ENCODE peak calls at places on chromosome 2, in five cellular contexts. One of them, this sample, is unnamed.
A peak's percentile ranks its signal among the peaks of the same experiment; 100 is the strongest.

GRCh38 chr2:135532581-135532980 is 1.3 kb downstream of the R3HDM1 start:
- DNase-seq in B cell: no peak
- DNase-seq in AG10803: peak; percentile 5
- DNase-seq in AG09319: no peak
- DNase-seq in Calu3: no peak
- DNase-seq in this sample: no peak

GRCh38 chr2:180692322-180692721 is 288.1 kb upstream of the UBE2E3 start:
- DNase-seq in AG10803: no peak
- DNase-seq in B cell: no peak
- DNase-seq in AG09319: no peak
- DNase-seq in Calu3: no peak
- DNase-seq in this sample: no peak

GRCh38 chr2:105443610-105444598 is 45.1 kb upstream of the FHL2 start:
- DNase-seq in Calu3: no peak
- DNase-seq in B cell: no peak
- DNase-seq in AG10803: no peak
- DNase-seq in AG09319: no peak
- DNase-seq in this sample: no peak

GRCh38 chr2:142871396-142871795 is 6.1 kb upstream of the KYNU start:
- DNase-seq in AG10803: no peak
- DNase-seq in B cell: no peak
- DNase-seq in AG09319: no peak
- DNase-seq in Calu3: no peak
- DNase-seq in this sample: no peak

GRCh38 chr2:231332872-231333500 is 62.5 kb upstream of the B3GNT7 start:
- DNase-seq in B cell: no peak
- DNase-seq in AG10803: no peak
- DNase-seq in Calu3: no peak
- DNase-seq in AG09319: no peak
- DNase-seq in this sample: no peak

GRCh38 chr2:235669269-235669831 is 175.5 kb downstream of the AGAP1 start:
- DNase-seq in B cell: no peak
- DNase-seq in Calu3: peak; percentile 91
- DNase-seq in AG10803: peak; percentile 74
- DNase-seq in AG09319: no peak
- DNase-seq in this sample: peak; percentile 37

GRCh38 chr2:167581961-167582574 is 665.3 kb downstream of the STK39 start:
- DNase-seq in B cell: no peak
- DNase-seq in AG09319: no peak
- DNase-seq in AG10803: no peak
- DNase-seq in Calu3: no peak
- DNase-seq in this sample: no peak

GRCh38 chr2:217714268-217714643 is 288.5 kb downstream of the TNS1 start:
- DNase-seq in B cell: no peak
- DNase-seq in AG09319: no peak
- DNase-seq in AG10803: peak; percentile 35
- DNase-seq in Calu3: peak; percentile 77
- DNase-seq in this sample: no peak

GRCh38 chr2:72276356-72276755 is 128.7 kb upstream of the CYP26B1 start:
- DNase-seq in B cell: no peak
- DNase-seq in Calu3: no peak
- DNase-seq in AG10803: peak; percentile 33
- DNase-seq in AG09319: no peak
- DNase-seq in this sample: no peak

GRCh38 chr2:11342561-11343343 is 1.7 kb downstream of the ROCK2 start:
- DNase-seq in AG09319: no peak
- DNase-seq in Calu3: peak; percentile 43
- DNase-seq in AG10803: peak; percentile 68
- DNase-seq in B cell: no peak
- DNase-seq in this sample: no peak

GRCh38 chr2:129734343-129735034 is 245.0 kb upstream of the RAB6C start:
- DNase-seq in Calu3: no peak
- DNase-seq in AG10803: no peak
- DNase-seq in B cell: no peak
- DNase-seq in AG09319: no peak
- DNase-seq in this sample: no peak

GRCh38 chr2:70070557-70071268 is 16.6 kb upstream of the PCBP1 start:
- DNase-seq in AG09319: peak; percentile 74
- DNase-seq in B cell: peak; percentile 77
- DNase-seq in AG10803: peak; percentile 88
- DNase-seq in Calu3: peak; percentile 64
- DNase-seq in this sample: peak; percentile 74

GRCh38 chr2:45788401-45788800 is 136.9 kb downstream of the PRKCE start:
- DNase-seq in AG10803: no peak
- DNase-seq in B cell: no peak
- DNase-seq in Calu3: no peak
- DNase-seq in AG09319: no peak
- DNase-seq in this sample: no peak

GRCh38 chr2:241659150-241659739 is 21.8 kb downstream of the ATG4B start:
- DNase-seq in B cell: peak; percentile 46
- DNase-seq in AG10803: peak; percentile 76
- DNase-seq in Calu3: peak; percentile 36
- DNase-seq in AG09319: peak; percentile 40
- DNase-seq in this sample: peak; percentile 58

GRCh38 chr2:170974304-170974993 is 45.4 kb downstream of the GORASP2 start:
- DNase-seq in AG10803: peak; percentile 55
- DNase-seq in AG09319: no peak
- DNase-seq in Calu3: peak; percentile 41
- DNase-seq in B cell: no peak
- DNase-seq in this sample: no peak

GRCh38 chr2:96647681-96648080 is 5.1 kb downstream of the FER1L5 start:
- DNase-seq in AG10803: peak; percentile 17
- DNase-seq in AG09319: no peak
- DNase-seq in Calu3: no peak
- DNase-seq in B cell: no peak
- DNase-seq in this sample: no peak

GRCh38 chr2:223860809-223861738 is 23.7 kb upstream of the AP1S3 start:
- DNase-seq in Calu3: peak; percentile 90
- DNase-seq in AG09319: no peak
- DNase-seq in AG10803: peak; percentile 81
- DNase-seq in B cell: no peak
- DNase-seq in this sample: no peak

GRCh38 chr2:205864511-205864910 is 182.2 kb downstream of the NRP2 start:
- DNase-seq in B cell: no peak
- DNase-seq in Calu3: no peak
- DNase-seq in AG10803: peak; percentile 31
- DNase-seq in AG09319: no peak
- DNase-seq in this sample: no peak

GRCh38 chr2:24334245-24334633 is 26.1 kb downstream of the ITSN2 start:
- DNase-seq in Calu3: no peak
- DNase-seq in B cell: no peak
- DNase-seq in AG09319: peak; percentile 67
- DNase-seq in AG10803: peak; percentile 73
- DNase-seq in this sample: no peak

GRCh38 chr2:16680294-16680693 is 14.7 kb upstream of the CYRIA start:
- DNase-seq in AG09319: no peak
- DNase-seq in AG10803: no peak
- DNase-seq in Calu3: no peak
- DNase-seq in B cell: no peak
- DNase-seq in this sample: no peak

GRCh38 chr2:54680397-54681032 is 42.9 kb upstream of the EML6 start:
- DNase-seq in AG10803: peak; percentile 50
- DNase-seq in AG09319: no peak
- DNase-seq in Calu3: no peak
- DNase-seq in B cell: no peak
- DNase-seq in this sample: peak; percentile 67

GRCh38 chr2:96102596-96103387 is 13.6 kb downstream of the ADRA2B start:
- DNase-seq in B cell: no peak
- DNase-seq in AG10803: no peak
- DNase-seq in Calu3: no peak
- DNase-seq in AG09319: no peak
- DNase-seq in this sample: no peak

GRCh38 chr2:236705295-236706114 is 135.9 kb downstream of the ACKR3 start:
- DNase-seq in Calu3: no peak
- DNase-seq in AG10803: peak; percentile 25
- DNase-seq in B cell: no peak
- DNase-seq in AG09319: no peak
- DNase-seq in this sample: no peak

GRCh38 chr2:45952591-45952990 is 301.1 kb downstream of the PRKCE start:
- DNase-seq in AG10803: no peak
- DNase-seq in Calu3: no peak
- DNase-seq in B cell: no peak
- DNase-seq in AG09319: no peak
- DNase-seq in this sample: no peak

GRCh38 chr2:215403441-215404356 is 32.2 kb downstream of the FN1 start:
- DNase-seq in Calu3: no peak
- DNase-seq in B cell: no peak
- DNase-seq in AG09319: no peak
- DNase-seq in AG10803: no peak
- DNase-seq in this sample: no peak

GRCh38 chr2:8527031-8527430 is 154.8 kb upstream of the ID2 start:
- DNase-seq in AG09319: no peak
- DNase-seq in Calu3: no peak
- DNase-seq in B cell: no peak
- DNase-seq in AG10803: no peak
- DNase-seq in this sample: no peak

GRCh38 chr2:167733750-167734149 is 513.6 kb downstream of the STK39 start:
- DNase-seq in Calu3: no peak
- DNase-seq in AG10803: no peak
- DNase-seq in B cell: no peak
- DNase-seq in AG09319: no peak
- DNase-seq in this sample: no peak

GRCh38 chr2:134108124-134108523 is 145.7 kb upstream of the MGAT5 start:
- DNase-seq in AG09319: no peak
- DNase-seq in AG10803: no peak
- DNase-seq in Calu3: no peak
- DNase-seq in B cell: no peak
- DNase-seq in this sample: no peak

GRCh38 chr2:126940331-126940730 is 41.6 kb downstream of the TEX51 start:
- DNase-seq in AG09319: no peak
- DNase-seq in B cell: no peak
- DNase-seq in Calu3: no peak
- DNase-seq in AG10803: no peak
- DNase-seq in this sample: no peak

GRCh38 chr2:96541326-96541725 is 4.8 kb downstream of the ARID5A start:
- DNase-seq in AG09319: no peak
- DNase-seq in AG10803: peak; percentile 91
- DNase-seq in Calu3: no peak
- DNase-seq in B cell: no peak
- DNase-seq in this sample: no peak

GRCh38 chr2:101386599-101387150 is 628 bp downstream of the CREG2 start:
- DNase-seq in B cell: no peak
- DNase-seq in AG09319: no peak
- DNase-seq in Calu3: peak; percentile 32
- DNase-seq in AG10803: no peak
- DNase-seq in this sample: no peak

GRCh38 chr2:80242355-80242910 is 62.1 kb downstream of the LRRTM1 start:
- DNase-seq in AG09319: no peak
- DNase-seq in Calu3: no peak
- DNase-seq in B cell: no peak
- DNase-seq in AG10803: no peak
- DNase-seq in this sample: no peak

GRCh38 chr2:20652141-20652540 is 1.2 kb upstream of the HS1BP3 start:
- DNase-seq in AG09319: no peak
- DNase-seq in AG10803: no peak
- DNase-seq in B cell: no peak
- DNase-seq in Calu3: no peak
- DNase-seq in this sample: no peak
- TF ChIP-seq CTCF in AG09319: no peak
- TF ChIP-seq CTCF in AG10803: no peak
- TF ChIP-seq CTCF in B cell: no peak
- TF ChIP-seq CTCF in Calu3: no peak
- TF ChIP-seq CTCF in this sample: no peak

GRCh38 chr2:110644357-110644756 is 33.5 kb downstream of the BUB1 start:
- DNase-seq in AG10803: no peak
- DNase-seq in B cell: no peak
- DNase-seq in AG09319: no peak
- DNase-seq in Calu3: no peak
- DNase-seq in this sample: no peak

GRCh38 chr2:110639972-110640371 is 37.9 kb downstream of the BUB1 start:
- DNase-seq in Calu3: no peak
- DNase-seq in B cell: no peak
- DNase-seq in AG10803: no peak
- DNase-seq in AG09319: no peak
- DNase-seq in this sample: no peak

GRCh38 chr2:110645616-110646015 is 32.2 kb downstream of the BUB1 start:
- DNase-seq in Calu3: no peak
- DNase-seq in AG10803: no peak
- DNase-seq in B cell: no peak
- DNase-seq in AG09319: no peak
- DNase-seq in this sample: no peak

GRCh38 chr2:110638976-110639695 is 38.7 kb downstream of the BUB1 start:
- DNase-seq in Calu3: no peak
- DNase-seq in AG09319: no peak
- DNase-seq in AG10803: peak; percentile 9
- DNase-seq in B cell: no peak
- DNase-seq in this sample: no peak

GRCh38 chr2:110642360-110642759 is 35.5 kb downstream of the BUB1 start:
- DNase-seq in AG10803: no peak
- DNase-seq in AG09319: no peak
- DNase-seq in Calu3: no peak
- DNase-seq in B cell: no peak
- DNase-seq in this sample: no peak
- TF ChIP-seq CTCF in AG10803: no peak
- TF ChIP-seq CTCF in AG09319: no peak
- TF ChIP-seq CTCF in Calu3: no peak
- TF ChIP-seq CTCF in B cell: no peak
- TF ChIP-seq CTCF in this sample: no peak

DNA sequence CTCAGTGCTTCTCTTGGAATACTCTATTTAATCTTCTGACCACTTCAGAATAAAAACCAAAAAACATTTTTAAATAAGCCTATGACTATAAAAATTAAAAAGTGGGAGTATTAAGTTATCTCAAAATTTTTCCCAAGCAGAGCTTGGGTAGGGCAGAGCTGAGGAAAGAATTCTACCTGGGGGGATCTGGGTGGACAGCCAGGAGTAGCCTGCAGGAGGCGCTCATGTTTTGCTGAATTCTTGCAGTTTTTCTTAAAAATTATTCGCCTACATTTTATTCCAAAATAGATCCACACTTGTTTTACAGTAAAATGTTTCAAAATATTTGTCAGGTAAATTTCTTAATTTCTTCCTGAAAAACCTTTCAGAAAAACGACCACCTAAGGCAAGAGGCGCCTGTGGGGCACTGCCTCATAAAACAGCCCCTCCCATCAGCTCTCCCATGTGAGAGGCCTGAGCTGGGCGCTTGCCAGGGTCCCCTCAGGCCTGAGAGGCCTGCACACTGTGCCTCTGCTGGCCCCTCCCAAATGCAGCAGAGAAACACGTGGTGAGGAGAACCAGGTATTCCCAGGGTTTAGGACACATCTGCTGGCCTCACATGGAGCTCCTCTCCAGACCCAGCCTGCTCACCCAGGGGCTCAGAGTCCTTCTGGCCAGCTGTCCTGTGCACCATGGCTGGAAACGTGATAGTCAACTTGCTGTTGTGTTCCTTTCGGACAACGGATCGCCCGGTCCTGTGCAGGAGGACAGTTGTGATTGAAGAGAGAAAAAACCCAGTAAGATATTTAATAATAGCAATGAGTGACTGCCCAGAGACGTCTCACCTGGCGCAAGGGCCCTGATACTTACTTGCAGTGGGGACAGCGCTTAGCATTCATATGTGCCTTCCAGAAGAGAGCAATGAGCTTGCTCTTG is 17.5 kb downstream of the POLR1A start:
- DNase-seq in B cell: no peak
- DNase-seq in AG09319: no peak
- DNase-seq in Calu3: no peak
- DNase-seq in AG10803: no peak
- DNase-seq in this sample: peak; percentile 20
- TF ChIP-seq CTCF in B cell: peak; percentile 33
- TF ChIP-seq CTCF in AG09319: peak; percentile 29
- TF ChIP-seq CTCF in Calu3: no peak
- TF ChIP-seq CTCF in AG10803: peak; percentile 38
- TF ChIP-seq CTCF in this sample: peak; percentile 64

GRCh38 chr2:122191331-122191730 is 435.9 kb downstream of the TSN start:
- DNase-seq in AG09319: no peak
- DNase-seq in Calu3: peak; percentile 70
- DNase-seq in B cell: no peak
- DNase-seq in AG10803: peak; percentile 24
- DNase-seq in this sample: peak; percentile 4
- TF ChIP-seq CTCF in AG09319: no peak
- TF ChIP-seq CTCF in Calu3: peak; percentile 60
- TF ChIP-seq CTCF in B cell: no peak
- TF ChIP-seq CTCF in AG10803: peak; percentile 57
- TF ChIP-seq CTCF in this sample: no peak